ENCODE peak calls at places on chromosomes 6 and 20, in eight cellular contexts. L is psoas muscle; F is hepatocyte; M is kidney; S is CD4-positive, alpha-beta T cell; X is right lobe of liver; V is mesenchymal stem cell; Y is CD8-positive, alpha-beta T cell. E is an unnamed sample.

GRCh38 chr6:37244430-37245310 is 12.9 kb upstream of the TBC1D22B start:
- DNase-seq in F (peak), M (peak), S (no peak), L (peak), Y (no peak), X (peak), V (peak), E (peak)

GRCh38 chr20:37475258-37475657 is 45.8 kb upstream of the NNAT start:
- DNase-seq in S (no peak), F (no peak), V (no peak), L (no peak), M (no peak), X (no peak), Y (no peak), E (no peak)

GRCh38 chr6:7085911-7086310 is 21.9 kb upstream of the RREB1 start:
- DNase-seq in X (peak), S (peak), F (no peak), Y (no peak), V (peak), M (no peak), L (peak), E (no peak)

GRCh38 chr20:59376109-59376841 is 75.9 kb downstream of the EDN3 start:
- DNase-seq in V (no peak), Y (no peak), L (no peak), S (no peak), F (no peak), M (no peak), X (no peak), E (no peak)

GRCh38 chr6:53178837-53179432 is 30.3 kb upstream of the GCM1 start:
- DNase-seq in S (no peak), M (no peak), F (no peak), V (no peak), X (no peak), Y (no peak), L (no peak), E (no peak)

GRCh38 chr6:36598739-36599318 is 4.7 kb downstream of the SRSF3 start:
- DNase-seq in M (no peak), X (no peak), V (no peak), L (no peak), F (no peak), S (no peak), Y (no peak), E (no peak)

GRCh38 chr6:27608916-27609883 is 136.3 kb upstream of the ZNF184 start:
- DNase-seq in M (no peak), F (peak), S (no peak), V (peak), L (no peak), X (no peak), Y (no peak), E (peak)

GRCh38 chr6:106339334-106340029 is 13.9 kb upstream of the ATG5 start:
- DNase-seq in V (peak), F (peak), S (peak), Y (peak), L (no peak), X (no peak), M (no peak), E (peak)

GRCh38 chr6:90241229-90241873 is 55.3 kb downstream of the BACH2 start:
- DNase-seq in F (no peak), S (no peak), V (no peak), M (no peak), X (no peak), L (no peak), Y (no peak), E (no peak)

GRCh38 chr6:28232785-28233184 is 7.7 kb downstream of the ZSCAN9 start:
- DNase-seq in X (no peak), Y (no peak), F (no peak), L (no peak), V (no peak), S (no peak), M (no peak), E (no peak)

GRCh38 chr6:93567164-93567563 is 147.8 kb upstream of the EPHA7 start:
- DNase-seq in F (no peak), L (no peak), M (no peak), X (no peak), V (no peak), Y (no peak), S (no peak), E (no peak)

GRCh38 chr20:32010096-32010495 is at the start of gene CCM2L:
- DNase-seq in L (no peak), F (no peak), S (no peak), V (no peak), Y (no peak), X (no peak), M (peak), E (no peak)

GRCh38 chr6:20572940-20573339 is 38.7 kb downstream of the CDKAL1 start:
- DNase-seq in L (no peak), S (no peak), Y (no peak), X (no peak), M (no peak), F (peak), V (peak), E (peak)

GRCh38 chr6:49868951-49869529 is 2.7 kb upstream of the CRISP1 start:
- DNase-seq in V (no peak), X (no peak), M (no peak), Y (no peak), F (no peak), S (no peak), L (no peak), E (no peak)

GRCh38 chr20:47318596-47319516 is 37.6 kb downstream of the ZMYND8 start:
- DNase-seq in L (peak), Y (no peak), F (peak), M (peak), S (no peak), V (peak), X (peak), E (peak)

GRCh38 chr6:38815250-38815649 is 100.1 kb downstream of the DNAH8 start:
- DNase-seq in X (no peak), L (no peak), F (no peak), V (no peak), Y (no peak), M (no peak), S (no peak), E (no peak)

GRCh38 chr6:53179961-53180651 is 31.5 kb upstream of the GCM1 start:
- DNase-seq in Y (peak), V (no peak), X (peak), L (peak), M (no peak), F (peak), S (peak), E (peak)

GRCh38 chr6:56223995-56224394 is 23.4 kb downstream of the COL21A1 start:
- DNase-seq in S (no peak), F (peak), V (no peak), M (no peak), Y (no peak), X (no peak), L (no peak), E (peak)

GRCh38 chr6:168206681-168207274 is 112.8 kb downstream of the DACT2 start:
- DNase-seq in M (peak), F (no peak), X (no peak), S (no peak), L (no peak), Y (no peak), V (no peak), E (no peak)

GRCh38 chr6:14921170-14921569 is 324.7 kb upstream of the JARID2 start:
- DNase-seq in S (no peak), M (peak), F (no peak), X (peak), V (peak), L (peak), Y (no peak), E (no peak)

GRCh38 chr20:4856022-4856755 is 134.5 kb downstream of the PRND start:
- DNase-seq in M (no peak), F (no peak), S (no peak), Y (no peak), L (no peak), X (no peak), V (no peak), E (no peak)
- H3K27ac ChIP-seq in M (peak), F (no peak), S (no peak), Y (no peak), L (no peak), X (no peak), V (no peak), E (no peak)

GRCh38 chr20:51797357-51798025 is 4.8 kb downstream of the SALL4 start:
- DNase-seq in X (no peak), F (peak), V (peak), Y (no peak), M (no peak), S (no peak), L (no peak), E (peak)
- H3K27ac ChIP-seq in X (no peak), F (peak), V (peak), Y (no peak), M (no peak), S (no peak), L (no peak), E (peak)

GRCh38 chr20:52953020-52953419 is 19.1 kb upstream of the TSHZ2 start:
- DNase-seq in S (no peak), F (no peak), V (peak), L (no peak), X (no peak), Y (no peak), M (no peak), E (no peak)
- H3K27ac ChIP-seq in S (no peak), F (no peak), V (no peak), L (no peak), X (no peak), Y (no peak), M (no peak), E (no peak)

GRCh38 chr6:110558575-110558974 is 82.2 kb upstream of the SLC22A16 start:
- DNase-seq in F (no peak), S (no peak), M (no peak), Y (no peak), X (no peak), V (no peak), L (no peak), E (no peak)

GRCh38 chr6:110554966-110555460 is 78.6 kb upstream of the SLC22A16 start:
- DNase-seq in V (no peak), S (no peak), X (peak), Y (no peak), M (no peak), F (no peak), L (no peak), E (no peak)

GRCh38 chr6:110557226-110557625 is 80.8 kb upstream of the SLC22A16 start:
- DNase-seq in F (no peak), Y (no peak), X (no peak), M (no peak), V (no peak), S (no peak), L (no peak), E (no peak)

GRCh38 chr6:110554441-110554840 is 78.0 kb upstream of the SLC22A16 start:
- DNase-seq in F (no peak), Y (no peak), V (no peak), X (no peak), M (no peak), L (no peak), S (no peak), E (no peak)

DNA sequence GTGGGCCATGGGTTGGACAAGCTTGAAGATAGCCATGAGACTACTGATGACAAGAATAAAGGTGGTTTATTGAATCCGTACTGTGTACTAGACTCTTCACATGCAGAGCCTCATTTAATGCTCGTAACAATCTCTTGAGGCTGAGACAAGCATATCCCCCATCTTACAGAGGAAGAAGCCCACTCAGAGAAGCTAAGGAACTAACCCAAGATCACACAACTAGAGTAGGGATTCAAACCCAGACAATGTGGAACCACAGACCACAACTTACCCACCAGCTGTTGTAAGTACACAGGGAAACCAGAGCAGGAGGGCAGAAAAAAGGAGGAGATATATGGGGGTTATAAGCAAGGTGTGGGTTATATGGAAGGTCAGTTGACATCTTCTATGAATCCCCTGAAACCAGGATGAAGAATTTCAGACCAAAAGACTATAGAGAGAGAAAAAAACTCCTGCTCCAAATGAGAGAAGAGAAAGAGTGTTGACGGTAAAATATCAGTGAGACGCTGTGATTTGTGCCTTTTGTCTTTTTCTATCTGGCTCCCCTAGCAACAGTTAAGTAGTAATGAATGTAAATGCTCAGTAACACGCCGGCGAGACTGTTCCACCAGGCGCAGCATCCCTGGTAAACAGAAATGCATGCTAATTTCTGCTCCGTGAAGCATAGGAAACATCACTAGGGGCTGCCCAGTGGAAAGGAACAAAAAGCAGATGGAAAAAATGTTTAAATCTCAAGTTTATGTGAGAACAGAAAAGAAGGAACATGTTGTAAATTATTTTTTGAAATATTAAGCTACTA is 80.1 kb upstream of the SLC22A16 start:
- DNase-seq in L (no peak), V (no peak), S (no peak), M (no peak), Y (no peak), X (no peak), F (no peak), E (no peak)
- H3K27ac ChIP-seq in L (no peak), V (no peak), S (no peak), M (no peak), Y (no peak), X (no peak), F (no peak), E (no peak)

GRCh38 chr20:15759546-15760216 is 813.6 kb downstream of the KIF16B start:
- DNase-seq in X (no peak), S (no peak), M (no peak), V (peak), Y (no peak), F (peak), L (no peak), E (no peak)
- H3K27ac ChIP-seq in X (no peak), S (no peak), M (no peak), V (peak), Y (no peak), F (no peak), L (no peak), E (no peak)

GRCh38 chr6:72825265-72825918 is 203.5 kb downstream of the KCNQ5 start:
- DNase-seq in X (no peak), Y (no peak), S (no peak), F (no peak), V (peak), M (no peak), L (no peak), E (peak)
- H3K27ac ChIP-seq in X (no peak), Y (no peak), S (no peak), F (no peak), V (no peak), M (no peak), L (peak), E (no peak)